ENCODE peak calls at places on chromosomes 7 and 10, in nine cellular contexts. P, M, X, B, Q, Y, G, R and J are unnamed samples.

GRCh38 chr10:133529576-133529946 is 2.4 kb downstream of the CYP2E1 start:
- DNase-seq in P (no peak), M (no peak), X (no peak), B (no peak), Q (no peak), Y (no peak), G (no peak), R (no peak), J (no peak)

GRCh38 chr10:77332256-77332655 is 305.4 kb downstream of the KCNMA1 start:
- DNase-seq in P (no peak), M (no peak), X (no peak), B (no peak), Q (no peak), Y (no peak), G (no peak), R (no peak), J (no peak)

GRCh38 chr7:124101173-124101768 is 68.4 kb upstream of the TMEM229A start:
- DNase-seq in P (peak), M (no peak), X (no peak), B (no peak), Q (no peak), Y (peak), G (no peak), R (no peak), J (no peak)

GRCh38 chr7:36711256-36711655 is 13.0 kb downstream of the AOAH start:
- DNase-seq in P (no peak), M (no peak), X (no peak), B (no peak), Q (no peak), Y (no peak), G (no peak), R (no peak), J (no peak)

GRCh38 chr7:1532456-1533254 is 2.2 kb downstream of the MAFK start:
- DNase-seq in P (peak), M (peak), X (peak), B (peak), Q (peak), Y (peak), G (peak), R (no peak), J (no peak)

GRCh38 chr7:142188846-142189245 is 69.0 kb downstream of the PRSS58 start:
- DNase-seq in P (peak), M (peak), X (no peak), B (no peak), Q (peak), Y (peak), G (no peak), R (no peak), J (no peak)

GRCh38 chr7:139471740-139472353 is 11.6 kb downstream of the KLRG2 start:
- DNase-seq in P (no peak), M (peak), X (no peak), B (no peak), Q (peak), Y (no peak), G (no peak), R (no peak), J (no peak)

GRCh38 chr10:103612462-103613365 is 119.2 kb downstream of the NEURL1 start:
- DNase-seq in P (peak), M (no peak), X (no peak), B (peak), Q (peak), Y (no peak), G (no peak), R (no peak), J (no peak)

GRCh38 chr10:112589081-112589480 is 142.1 kb downstream of the VTI1A start:
- DNase-seq in P (no peak), M (no peak), X (no peak), B (no peak), Q (no peak), Y (no peak), G (no peak), R (no peak), J (no peak)

GRCh38 chr10:117543245-117543998 is 876 bp downstream of the EMX2 start:
- DNase-seq in P (no peak), M (no peak), X (no peak), B (peak), Q (no peak), Y (no peak), G (no peak), R (no peak), J (no peak)

GRCh38 chr10:29681700-29682444 is 47.1 kb upstream of the SVIL start:
- DNase-seq in P (peak), M (no peak), X (peak), B (no peak), Q (no peak), Y (peak), G (peak), R (no peak), J (no peak)

GRCh38 chr7:2936891-2937580 is 92.9 kb upstream of the GNA12 start:
- DNase-seq in P (no peak), M (no peak), X (no peak), B (no peak), Q (no peak), Y (no peak), G (no peak), R (no peak), J (no peak)

GRCh38 chr7:82235710-82236109 is 207.9 kb downstream of the CACNA2D1 start:
- DNase-seq in P (peak), M (peak), X (no peak), B (no peak), Q (no peak), Y (no peak), G (no peak), R (no peak), J (no peak)

GRCh38 chr10:84478155-84478554 is 149.8 kb downstream of the CCSER2 start:
- DNase-seq in P (peak), M (peak), X (no peak), B (peak), Q (peak), Y (no peak), G (no peak), R (no peak), J (no peak)

GRCh38 chr7:97011536-97012292 is 6.4 kb downstream of the DLX6 start:
- DNase-seq in P (no peak), M (no peak), X (no peak), B (no peak), Q (no peak), Y (no peak), G (no peak), R (no peak), J (no peak)

GRCh38 chr7:103851357-103851756 is 138.1 kb downstream of the RELN start:
- DNase-seq in P (peak), M (peak), X (no peak), B (peak), Q (peak), Y (no peak), G (no peak), R (no peak), J (no peak)

GRCh38 chr7:26891400-26892355 is 27.3 kb upstream of the SKAP2 start:
- DNase-seq in P (peak), M (peak), X (no peak), B (peak), Q (no peak), Y (no peak), G (no peak), R (no peak), J (no peak)

GRCh38 chr10:109105725-109106124 is 817.6 kb downstream of the XPNPEP1 start:
- DNase-seq in P (no peak), M (no peak), X (no peak), B (no peak), Q (no peak), Y (no peak), G (no peak), R (no peak), J (no peak)